ENCODE peak calls at places on chromosomes 12 and 14, in five cellular contexts. X is AG09309, I is HFF-Myc, Y is fibroblast of lung, B is ovary. M is an unnamed sample.
A peak's percentile ranks its signal among the peaks of the same experiment; 100 is the strongest.

GRCh38 chr14:51884086-51884927 is 23.9 kb downstream of the GNG2 start:
- DNase-seq in Y (peak; percentile 88), I (peak; percentile 89), X (peak; percentile 41), B (no peak), M (peak; percentile 59)

GRCh38 chr12:67533159-67533558 is 115.4 kb upstream of the DYRK2 start:
- DNase-seq in X (no peak), Y (no peak), I (no peak), B (no peak), M (no peak)

GRCh38 chr12:88578274-88578673 is 2.0 kb downstream of the KITLG start:
- DNase-seq in B (no peak), X (no peak), I (no peak), Y (no peak), M (no peak)

GRCh38 chr12:64506955-64507354 is 55.0 kb downstream of the TBK1 start:
- DNase-seq in X (no peak), B (no peak), Y (no peak), I (no peak), M (no peak)

GRCh38 chr14:61749867-61750266 is 12.4 kb upstream of the SNAPC1 start:
- DNase-seq in I (no peak), X (no peak), Y (peak; percentile 13), B (no peak), M (no peak)

GRCh38 chr12:45130881-45131281 is 80.0 kb upstream of the DBX2 start:
- DNase-seq in I (peak; percentile 56), Y (peak; percentile 69), X (peak; percentile 14), B (peak; percentile 54), M (peak; percentile 8)

GRCh38 chr14:96189288-96189711 is 15.3 kb upstream of the BDKRB2 start:
- DNase-seq in B (no peak), X (peak; percentile 92), I (no peak), Y (peak; percentile 97), M (no peak)

GRCh38 chr14:93137864-93138263 is 22.1 kb upstream of the ITPK1 start:
- DNase-seq in Y (peak; percentile 25), X (no peak), B (peak; percentile 66), I (no peak), M (no peak)

GRCh38 chr14:104697892-104698583 is 8.6 kb downstream of the INF2 start:
- DNase-seq in B (no peak), Y (no peak), X (no peak), I (no peak), M (no peak)

GRCh38 chr14:106491851-106492250 is 965.5 kb downstream of the TMEM121 start:
- DNase-seq in B (no peak), X (no peak), I (no peak), Y (no peak), M (no peak)

GRCh38 chr12:52952082-52952801 is 3.3 kb downstream of the KRT18 start:
- DNase-seq in Y (no peak), B (no peak), I (no peak), X (no peak), M (no peak)

GRCh38 chr12:6070472-6071257 is 53.8 kb downstream of the VWF start:
- DNase-seq in B (no peak), X (no peak), Y (no peak), I (no peak), M (no peak)

GRCh38 chr12:113740699-113741098 is 225.4 kb downstream of the RBM19 start:
- DNase-seq in Y (no peak), I (no peak), X (no peak), B (no peak), M (no peak)

GRCh38 chr12:108724054-108724889 is 7.0 kb downstream of the CORO1C start:
- DNase-seq in I (no peak), Y (no peak), B (no peak), X (no peak), M (no peak)

GRCh38 chr12:124240493-124240892 is 54.4 kb upstream of the RFLNA start:
- DNase-seq in Y (no peak), I (peak; percentile 4), B (no peak), X (no peak), M (no peak)

GRCh38 chr12:58877243-58877743 is 43.0 kb downstream of the LRIG3 start:
- DNase-seq in B (no peak), Y (peak; percentile 91), X (peak; percentile 71), I (peak; percentile 67), M (peak; percentile 31)

GRCh38 chr12:48979602-48980388 is 1.7 kb downstream of the WNT1 start:
- DNase-seq in I (no peak), X (no peak), B (peak; percentile 48), Y (no peak), M (no peak)

GRCh38 chr12:15164997-15165659 is 56.1 kb downstream of the RERG start:
- DNase-seq in B (peak; percentile 51), I (no peak), Y (peak; percentile 87), X (no peak), M (no peak)

GRCh38 chr12:120536064-120536791 is 2.1 kb downstream of the RNF10 start:
- DNase-seq in I (no peak), B (no peak), X (no peak), Y (no peak), M (no peak)
- H3K4me3 ChIP-seq in I (peak overlapping the region; percentile 84), B (peak overlapping the region; percentile 81), X (peak overlapping the region; percentile 71), Y (peak overlapping the region; percentile 92), M (peak overlapping the region; percentile 82)

GRCh38 chr12:27257104-27257848 is 13.2 kb downstream of the STK38L start:
- DNase-seq in I (no peak), X (no peak), B (no peak), Y (no peak), M (no peak)

GRCh38 chr12:27261866-27262265 is 17.8 kb downstream of the STK38L start:
- DNase-seq in I (no peak), Y (peak; percentile 18), B (no peak), X (no peak), M (no peak)

DNA sequence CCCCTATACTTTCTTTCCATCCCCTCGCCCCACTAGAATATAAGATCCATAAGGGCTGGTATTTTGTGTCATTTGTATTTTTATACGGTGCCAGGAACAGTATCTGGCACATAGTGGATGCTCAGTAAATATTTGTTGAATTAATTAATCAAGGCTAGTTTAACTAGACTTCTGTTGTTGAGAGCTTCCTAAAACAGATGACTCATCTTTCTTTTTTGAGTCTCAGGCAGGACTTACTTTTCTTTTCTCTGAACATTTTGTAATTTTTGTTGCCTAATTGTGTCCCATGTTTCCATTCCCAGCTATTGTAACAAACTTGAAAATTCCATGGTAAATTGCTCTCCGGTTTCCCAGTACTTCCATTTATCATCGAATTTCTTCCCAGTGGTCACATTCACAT is 16.7 kb downstream of the STK38L start:
- DNase-seq in I (no peak), B (no peak), Y (peak; percentile 76), X (no peak), M (no peak)
- H3K4me3 ChIP-seq in I (no peak overlapping the region), B (no peak overlapping the region), Y (no peak overlapping the region), X (no peak overlapping the region), M (no peak overlapping the region)

GRCh38 chr14:69666112-69666511 is 54.7 kb downstream of the SUSD6 start:
- DNase-seq in X (no peak), I (no peak), B (no peak), Y (no peak), M (no peak)

GRCh38 chr14:69666698-69667211 is 55.4 kb downstream of the SUSD6 start:
- DNase-seq in I (no peak), X (no peak), B (no peak), Y (peak; percentile 15), M (peak; percentile 54)

GRCh38 chr14:69670093-69670492 is 58.7 kb downstream of the SUSD6 start:
- DNase-seq in B (no peak), I (no peak), X (no peak), Y (no peak), M (no peak)

GRCh38 chr14:69669375-69669774 is 58.0 kb downstream of the SUSD6 start:
- DNase-seq in X (no peak), I (no peak), B (no peak), Y (no peak), M (no peak)

DNA sequence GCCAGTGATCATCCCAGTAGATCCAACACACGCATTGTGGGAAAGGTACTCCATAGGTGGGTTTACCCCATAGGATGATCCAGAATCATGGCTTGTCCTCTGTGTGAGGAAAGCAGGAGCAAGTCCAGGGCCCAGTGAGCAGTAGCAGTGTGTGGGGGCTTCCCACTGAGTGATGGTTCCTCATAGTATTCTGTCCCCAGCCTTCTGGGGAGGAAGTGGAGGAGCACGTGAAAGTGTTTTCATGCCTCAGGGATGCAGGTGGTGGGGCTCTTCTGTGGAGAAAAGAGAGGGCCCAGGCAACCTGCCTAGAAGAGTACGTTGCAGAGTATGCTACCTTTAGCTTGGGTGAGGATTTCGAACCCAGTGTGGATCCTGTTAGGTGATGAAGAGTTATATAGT is 56.5 kb downstream of the SUSD6 start:
- DNase-seq in I (no peak), Y (no peak), X (no peak), B (no peak), M (no peak)
- H3K4me3 ChIP-seq in I (no peak overlapping the region), Y (no peak overlapping the region), X (no peak overlapping the region), B (no peak overlapping the region), M (no peak overlapping the region)

GRCh38 chr14:23557521-23557920 is 1.4 kb downstream of the THTPA start:
- DNase-seq in B (no peak), X (no peak), Y (no peak), I (no peak), M (no peak)
- H3K4me3 ChIP-seq in B (no peak overlapping the region), X (no peak overlapping the region), Y (no peak overlapping the region), I (peak overlapping the region; percentile 49), M (no peak overlapping the region)

GRCh38 chr12:118103601-118104382 is at the start of gene VSIG10:
- DNase-seq in Y (peak; percentile 57), B (peak; percentile 80), X (peak; percentile 8), I (no peak), M (peak; percentile 16)

GRCh38 chr12:118101051-118101450 is 2.8 kb downstream of the VSIG10 start:
- DNase-seq in I (no peak), Y (no peak), B (no peak), X (no peak), M (no peak)

GRCh38 chr12:118103231-118103600 is 595 bp downstream of the VSIG10 start:
- DNase-seq in X (no peak), Y (peak; percentile 17), I (no peak), B (peak; percentile 57), M (no peak)

GRCh38 chr12:118102070-118102469 is 1.7 kb downstream of the VSIG10 start:
- DNase-seq in Y (no peak), I (no peak), B (no peak), X (no peak), M (no peak)

DNA sequence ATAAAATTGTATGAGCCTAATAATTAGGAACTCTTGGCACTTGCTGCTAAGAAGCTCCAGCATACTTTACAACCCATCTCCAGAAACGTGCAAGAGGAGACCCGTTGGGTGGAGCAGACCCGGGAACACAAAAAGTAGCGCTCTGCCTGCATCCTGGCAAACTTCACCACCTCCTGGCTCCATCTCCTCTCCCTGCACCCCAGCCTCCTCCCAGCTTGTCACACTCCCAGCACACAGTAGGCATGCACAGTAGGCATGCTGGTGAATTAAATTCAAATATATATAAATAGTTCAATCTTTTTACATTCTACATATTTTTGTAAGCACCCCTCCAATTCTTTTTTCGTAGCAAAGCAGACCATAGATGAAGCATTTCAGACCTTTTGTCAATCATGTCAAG is 1.2 kb downstream of the VSIG10 start:
- DNase-seq in Y (no peak), B (no peak), I (no peak), X (no peak), M (no peak)
- H3K4me3 ChIP-seq in Y (peak overlapping the region; percentile 60), B (peak overlapping the region; percentile 94), I (peak overlapping the region; percentile 73), X (peak overlapping the region; percentile 74), M (peak overlapping the region; percentile 64)

DNA sequence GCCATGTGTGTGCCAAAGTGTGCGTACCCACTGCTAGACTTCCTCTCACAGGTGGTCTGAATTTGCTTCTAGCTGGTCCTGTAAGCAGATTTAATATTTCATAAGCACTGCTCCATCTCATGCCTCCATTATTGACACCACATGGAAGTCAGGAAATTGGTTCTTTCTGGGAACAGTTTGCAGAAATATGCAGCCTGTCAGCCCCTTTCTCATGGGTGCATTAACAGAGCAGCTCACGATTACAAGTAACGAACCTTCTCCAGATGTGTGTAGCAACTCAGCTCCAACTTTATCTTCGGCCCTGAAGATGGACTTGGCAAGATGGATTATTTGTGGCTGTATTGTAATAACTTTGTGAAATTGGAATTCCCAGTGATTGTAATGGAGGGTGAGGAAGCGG is 214.5 kb upstream of the DDHD1 start:
- DNase-seq in X (peak; percentile 79), B (no peak), I (peak; percentile 90), Y (peak; percentile 85), M (no peak)
- H3K4me3 ChIP-seq in X (no peak overlapping the region), B (no peak overlapping the region), I (no peak overlapping the region), Y (peak overlapping the region; percentile 0), M (no peak overlapping the region)